ENCODE peak calls at places on chromosomes 11 and 22, in six cellular contexts. N, H, W, T, U and J are unnamed samples.

GRCh38 chr22:46809153-46809885 is 46.9 kb downstream of the TBC1D22A start:
- DNase-seq in U (no peak), T (no peak), H (no peak), N (no peak), W (no peak), J (no peak)

GRCh38 chr11:11157201-11157600 is 195.8 kb downstream of the CSNK2A3 start:
- DNase-seq in U (no peak), N (no peak), W (no peak), T (peak), H (no peak), J (no peak)

GRCh38 chr11:85941380-85941973 is 86.3 kb downstream of the CCDC83 start:
- DNase-seq in W (peak), T (peak), N (no peak), U (peak), H (peak), J (no peak)

GRCh38 chr11:109085708-109086373 is 336.1 kb upstream of the C11orf87 start:
- DNase-seq in T (no peak), U (no peak), W (no peak), H (no peak), N (no peak), J (no peak)

GRCh38 chr11:2890466-2891241 is 5.1 kb upstream of the CDKN1C start:
- DNase-seq in N (peak), H (peak), W (peak), T (no peak), U (no peak), J (no peak)

GRCh38 chr11:34972892-34973291 is 56.5 kb downstream of the PDHX start:
- DNase-seq in N (no peak), H (no peak), U (no peak), T (no peak), W (no peak), J (no peak)

GRCh38 chr11:125086633-125087296 is 23.7 kb downstream of the SLC37A2 start:
- DNase-seq in H (no peak), U (no peak), W (peak), N (no peak), T (no peak), J (no peak)

GRCh38 chr22:28882545-28882877 is 861 bp upstream of the ZNRF3 start:
- DNase-seq in U (peak), W (peak), N (no peak), H (no peak), T (no peak), J (no peak)

GRCh38 chr22:24506802-24507438 is 11.8 kb downstream of the UPB1 start:
- DNase-seq in W (no peak), H (no peak), N (no peak), T (peak), U (no peak), J (peak)

GRCh38 chr11:63599211-63600122 is 14.8 kb downstream of the PLAAT3 start:
- DNase-seq in H (no peak), W (no peak), T (peak), N (no peak), U (no peak), J (peak)

GRCh38 chr11:93548679-93549319 is 5.6 kb upstream of the SMCO4 start:
- DNase-seq in T (no peak), H (no peak), N (no peak), W (no peak), U (no peak), J (no peak)

GRCh38 chr22:30025187-30025586 is 55.1 kb upstream of the HORMAD2 start:
- DNase-seq in N (no peak), H (no peak), U (no peak), T (no peak), W (no peak), J (no peak)

GRCh38 chr22:25903294-25903693 is 161.3 kb downstream of the MYO18B start:
- DNase-seq in H (no peak), W (no peak), T (peak), N (peak), U (no peak), J (no peak)

DNA sequence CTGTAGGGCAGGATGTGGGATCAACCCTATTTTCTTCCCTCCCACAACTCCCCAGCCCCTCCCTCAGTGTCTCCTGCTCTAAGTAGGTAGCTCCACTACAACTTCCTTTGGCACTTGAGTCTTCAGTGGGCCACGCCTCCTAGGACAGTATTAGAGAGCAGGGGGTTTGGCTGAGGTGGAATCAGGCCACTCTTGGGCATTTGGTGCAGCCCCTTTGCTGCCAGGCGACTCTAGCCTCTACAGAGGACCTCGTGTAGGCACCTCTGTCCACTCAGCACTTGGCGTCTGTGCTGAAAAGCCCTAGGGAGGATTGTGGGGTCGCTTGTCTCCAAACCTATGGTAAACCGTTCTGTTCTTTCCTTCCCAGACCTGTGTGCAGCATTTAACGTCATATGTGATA is 2.7 kb downstream of the FADD start:
- DNase-seq in T (no peak), W (no peak), U (no peak), H (no peak), N (no peak), J (no peak)
- H3K4me3 ChIP-seq in T (no peak), W (no peak), U (no peak), H (no peak), N (no peak), J (no peak)

GRCh38 chr11:73493838-73494598 is 103.9 kb downstream of the FAM168A start:
- DNase-seq in N (no peak), T (peak), H (no peak), U (no peak), W (no peak), J (no peak)
- TF ChIP-seq EP300 in N (no peak), T (no peak), H (no peak), U (no peak), W (no peak), J (no peak)

GRCh38 chr22:50227588-50228215 is 17.1 kb downstream of the TUBGCP6 start:
- DNase-seq in W (peak), N (peak), U (no peak), H (no peak), T (no peak), J (no peak)

GRCh38 chr22:50224071-50224470 is 20.8 kb downstream of the TUBGCP6 start:
- DNase-seq in H (no peak), N (peak), T (no peak), W (no peak), U (no peak), J (no peak)

GRCh38 chr22:50226224-50227165 is 18.3 kb downstream of the TUBGCP6 start:
- DNase-seq in H (no peak), N (peak), U (no peak), W (peak), T (no peak), J (no peak)

GRCh38 chr22:50222508-50222907 is 21.7 kb downstream of the SELENOO start:
- DNase-seq in N (peak), W (peak), T (no peak), H (no peak), U (no peak), J (no peak)

DNA sequence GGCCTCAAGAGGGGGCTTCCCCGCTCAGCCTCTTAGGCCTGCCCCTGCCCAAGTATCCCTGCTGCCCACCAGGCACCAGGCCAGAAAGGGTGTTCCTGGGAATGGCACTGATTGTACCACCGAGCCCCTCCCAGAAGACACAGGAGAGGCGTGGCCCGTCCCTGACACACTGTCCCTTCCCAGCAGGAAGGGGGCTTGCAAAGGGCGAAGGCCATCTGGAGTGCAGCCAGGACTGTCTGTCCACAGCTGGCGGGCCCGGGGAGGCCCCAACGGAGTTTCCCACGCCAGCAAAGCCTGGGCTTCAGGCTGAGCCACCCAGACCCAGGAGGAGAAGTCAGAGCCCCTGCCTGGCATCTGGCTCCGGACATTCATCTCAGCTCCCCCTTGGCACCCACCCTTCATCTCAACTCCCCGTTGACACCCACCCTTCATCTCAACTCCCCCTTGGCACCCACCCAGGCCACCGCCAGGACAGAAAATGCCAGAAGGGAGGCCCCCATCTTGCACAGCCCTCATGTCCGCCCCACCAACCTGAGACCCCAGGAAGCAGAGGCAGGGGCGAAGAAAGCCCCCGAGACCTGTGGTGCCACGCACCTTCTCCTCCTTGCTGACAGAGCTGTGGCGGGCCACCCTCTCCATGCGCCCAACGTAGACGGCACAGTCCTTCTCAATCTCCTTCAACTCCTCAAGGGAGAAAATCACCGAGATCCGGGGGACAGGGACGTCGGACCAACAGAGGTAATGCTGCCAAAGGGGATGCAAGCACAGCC is 19.4 kb downstream of the TUBGCP6 start:
- DNase-seq in T (no peak), N (peak), U (no peak), W (peak), H (no peak), J (no peak)
- H3K4me3 ChIP-seq in T (no peak), N (no peak), U (no peak), W (no peak), H (no peak), J (no peak)

GRCh38 chr22:44594951-44595350 is 96.9 kb upstream of the RTL6 start:
- DNase-seq in N (no peak), W (no peak), T (no peak), U (no peak), H (no peak), J (no peak)
- TF ChIP-seq EP300 in N (no peak), W (no peak), T (no peak), U (no peak), H (no peak), J (no peak)

GRCh38 chr11:114165326-114166230 is 106.1 kb downstream of the ZBTB16 start:
- DNase-seq in H (no peak), U (no peak), W (peak), N (no peak), T (no peak), J (no peak)
- H3K4me3 ChIP-seq in H (no peak), U (no peak), W (no peak), N (no peak), T (no peak), J (no peak)

GRCh38 chr11:30364139-30364875 is 41.4 kb downstream of the ARL14EP start:
- DNase-seq in T (no peak), H (no peak), W (no peak), U (no peak), N (no peak), J (no peak)
- TF ChIP-seq EP300 in T (no peak), H (no peak), W (no peak), U (no peak), N (no peak), J (no peak)

DNA sequence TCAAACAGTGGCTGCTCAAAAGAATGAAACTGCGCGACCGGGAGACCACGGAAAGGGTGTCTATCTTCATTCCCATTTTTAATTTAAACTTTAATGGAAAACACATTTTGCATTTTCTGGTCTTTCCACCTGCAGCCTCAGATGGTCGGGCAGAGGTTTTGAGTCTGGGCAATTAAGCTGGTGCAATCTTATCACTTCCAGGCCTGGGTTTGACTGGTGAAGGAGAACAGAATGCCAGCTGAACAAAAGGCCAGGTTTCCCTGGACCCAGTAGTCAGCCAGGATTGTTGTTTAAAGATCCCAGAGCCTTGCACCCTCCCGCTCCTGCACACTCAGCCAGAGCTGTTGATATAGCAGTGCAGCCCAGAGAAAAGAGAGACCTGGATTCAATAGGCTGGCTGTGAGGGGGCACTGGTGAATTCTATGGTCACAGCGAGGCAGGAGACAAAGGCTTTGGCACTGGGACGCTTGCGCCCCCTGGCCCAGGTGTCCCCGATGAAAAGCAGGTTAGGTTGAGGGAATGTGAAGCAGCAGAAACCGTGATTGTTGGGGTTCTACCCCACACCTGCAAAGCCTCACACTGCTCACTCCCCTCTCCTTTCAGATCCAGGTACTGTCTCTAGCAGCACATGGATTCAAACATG is 83.6 kb downstream of the FLI1 start:
- DNase-seq in H (no peak), N (no peak), T (no peak), U (no peak), W (no peak), J (no peak)
- H3K4me3 ChIP-seq in H (no peak), N (no peak), T (no peak), U (no peak), W (no peak), J (no peak)

GRCh38 chr11:118605116-118605867 is 2.1 kb upstream of the PHLDB1 start:
- DNase-seq in W (peak), H (peak), T (no peak), U (peak), N (no peak), J (peak)
- TF ChIP-seq EP300 in W (peak), H (peak), T (no peak), U (peak), N (peak), J (no peak)